ENCODE peak calls at places on chromosome 19, in ten cellular contexts. F is SJSA1; E is keratinocyte; X is pancreas; K is heart left ventricle; Q is mucosa of descending colon; W is tibial artery; H is CD4-positive, alpha-beta memory T cell; N is neuronal stem cell; S is A673. I is an unnamed sample.
A peak's percentile ranks its signal among the peaks of the same experiment; 100 is the strongest.

GRCh38 chr19:17195106-17195505 is 20.1 kb upstream of the USE1 start:
- DNase-seq in F (no peak), E (no peak), X (no peak), K (no peak), Q (no peak), W (no peak), H (no peak), N (no peak), S (no peak), I (no peak)

GRCh38 chr19:13077233-13077632 is 25.4 kb downstream of the LYL1 start:
- DNase-seq in F (no peak), E (no peak), X (no peak), K (no peak), Q (no peak), W (no peak), H (no peak), N (no peak), S (no peak), I (no peak)

GRCh38 chr19:2149980-2150793 is 1.2 kb downstream of the AP3D1 start:
- DNase-seq in F (no peak), E (no peak), X (peak; percentile 63), K (no peak), Q (peak; percentile 45), W (peak; percentile 31), H (peak; percentile 32), N (no peak), S (no peak), I (no peak)

GRCh38 chr19:40800339-40800996 is 1.5 kb downstream of the EGLN2 start:
- DNase-seq in F (no peak), E (no peak), X (no peak), K (no peak), Q (no peak), W (no peak), H (no peak), N (no peak), S (no peak), I (no peak)

GRCh38 chr19:40739030-40739839 is 11.0 kb downstream of the ACTMAP start:
- DNase-seq in F (no peak), E (no peak), X (no peak), K (no peak), Q (no peak), W (no peak), H (no peak), N (no peak), S (no peak), I (no peak)

GRCh38 chr19:12676384-12676792 is 5.3 kb downstream of the DHPS start:
- DNase-seq in F (peak; percentile 52), E (peak; percentile 57), X (peak; percentile 94), K (peak; percentile 84), Q (peak; percentile 92), W (peak; percentile 75), H (peak; percentile 73), N (peak; percentile 80), S (peak; percentile 85), I (peak; percentile 78)

GRCh38 chr19:46221981-46222610 is 7.4 kb upstream of the IGFL1 start:
- DNase-seq in F (peak; percentile 55), E (no peak), X (no peak), K (peak; percentile 58), Q (no peak), W (peak; percentile 30), H (no peak), N (no peak), S (peak; percentile 34), I (peak; percentile 63)

GRCh38 chr19:32971012-32971595 is 654 bp downstream of the CEP89 start:
- DNase-seq in F (no peak), E (no peak), X (no peak), K (no peak), Q (no peak), W (no peak), H (no peak), N (no peak), S (no peak), I (no peak)

GRCh38 chr19:853014-853553 is 981 bp downstream of the ELANE start:
- DNase-seq in F (no peak), E (no peak), X (no peak), K (peak; percentile 18), Q (no peak), W (no peak), H (no peak), N (no peak), S (no peak), I (no peak)

GRCh38 chr19:57377498-57378146 is 12.0 kb upstream of the ZNF548 start:
- DNase-seq in F (no peak), E (no peak), X (no peak), K (no peak), Q (no peak), W (no peak), H (no peak), N (no peak), S (no peak), I (no peak)

GRCh38 chr19:892243-892996 is 567 bp downstream of the MED16 start:
- DNase-seq in F (no peak), E (no peak), X (no peak), K (no peak), Q (no peak), W (no peak), H (no peak), N (no peak), S (peak; percentile 52), I (no peak)

GRCh38 chr19:24000656-24001055 is 86.0 kb downstream of the ZNF726 start:
- DNase-seq in F (no peak), E (no peak), X (no peak), K (no peak), Q (no peak), W (no peak), H (no peak), N (no peak), S (no peak), I (no peak)

DNA sequence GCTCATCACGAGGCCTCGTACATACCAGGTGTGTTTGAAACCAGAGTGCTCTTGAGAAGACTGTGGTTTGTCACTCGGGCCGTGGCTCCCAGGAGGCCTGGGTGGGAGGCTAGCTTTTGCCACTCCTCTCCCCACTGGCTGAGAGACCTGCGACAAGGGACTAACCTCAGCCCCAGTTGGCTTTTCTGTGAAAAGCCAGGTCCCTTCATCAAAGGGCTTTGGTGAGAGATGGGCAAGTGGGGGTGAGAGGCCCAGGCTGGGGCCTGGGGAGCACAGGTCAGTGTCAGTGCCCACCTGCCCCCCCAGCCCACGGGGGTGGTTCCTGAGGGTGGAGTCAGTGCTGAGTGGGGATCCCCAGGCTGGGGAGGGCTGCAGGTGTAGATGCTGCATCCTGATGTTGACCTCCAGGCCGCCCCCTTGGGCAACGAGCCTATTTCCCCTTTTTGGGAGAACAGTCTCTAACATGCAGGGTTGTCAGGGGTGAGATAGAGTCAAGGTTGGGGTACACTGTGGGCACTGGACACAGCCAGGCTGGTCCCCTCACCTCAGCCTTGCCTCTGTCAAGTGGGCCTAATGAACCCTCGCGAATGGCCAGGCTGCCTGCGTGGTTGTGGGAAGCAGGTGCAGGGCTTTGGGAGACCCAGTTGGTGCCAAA is 661 bp downstream of the KCNJ14 start:
- DNase-seq in F (no peak), E (no peak), X (no peak), K (peak; percentile 21), Q (no peak), W (no peak), H (no peak), N (no peak), S (no peak), I (no peak)
- H3K36me3 ChIP-seq in F (peaks cover 45% of the 10 kb centered on the region), E (peaks cover 36% of the 10 kb centered on the region), X (no peaks in the 10 kb centered on the region), K (peaks cover 17% of the 10 kb centered on the region), Q (no peaks in the 10 kb centered on the region), W (peaks cover 26% of the 10 kb centered on the region), H (peaks cover 25% of the 10 kb centered on the region), N (peaks cover 30% of the 10 kb centered on the region), S (peaks cover 47% of the 10 kb centered on the region), I (no peaks in the 10 kb centered on the region)

GRCh38 chr19:35140207-35140897 is 1.7 kb downstream of the FXYD1 start:
- DNase-seq in F (no peak), E (no peak), X (no peak), K (peak; percentile 35), Q (no peak), W (no peak), H (no peak), N (no peak), S (no peak), I (no peak)
- H3K4me1 ChIP-seq in F (no peaks in the 10 kb centered on the region), E (peaks cover 24% of the 10 kb centered on the region), X (peaks cover 5% of the 10 kb centered on the region), K (peaks cover 57% of the 10 kb centered on the region), Q (peaks cover 23% of the 10 kb centered on the region), W (peaks cover 60% of the 10 kb centered on the region), H (peaks cover 44% of the 10 kb centered on the region), N (peaks cover 33% of the 10 kb centered on the region), S (peaks cover 27% of the 10 kb centered on the region), I (no peaks in the 10 kb centered on the region)

GRCh38 chr19:3983936-3984583 is 1.2 kb downstream of the EEF2 start:
- DNase-seq in F (no peak), E (peak; percentile 48), X (peak; percentile 69), K (peak; percentile 32), Q (peak; percentile 60), W (no peak), H (no peak), N (no peak), S (peak; percentile 66), I (no peak)
- H3K36me3 ChIP-seq in F (peaks cover 62% of the 10 kb centered on the region), E (peaks cover 57% of the 10 kb centered on the region), X (peaks cover 28% of the 10 kb centered on the region), K (peaks cover 47% of the 10 kb centered on the region), Q (peaks cover 40% of the 10 kb centered on the region), W (peaks cover 52% of the 10 kb centered on the region), H (peaks cover 53% of the 10 kb centered on the region), N (peaks cover 53% of the 10 kb centered on the region), S (peaks cover 58% of the 10 kb centered on the region), I (no peaks in the 10 kb centered on the region)

GRCh38 chr19:14368011-14368513 is 13.2 kb upstream of the ADGRE5 start:
- DNase-seq in F (no peak), E (no peak), X (no peak), K (no peak), Q (no peak), W (no peak), H (peak; percentile 84), N (no peak), S (no peak), I (no peak)

GRCh38 chr19:14370169-14370998 is 10.9 kb upstream of the ADGRE5 start:
- DNase-seq in F (no peak), E (no peak), X (no peak), K (no peak), Q (no peak), W (no peak), H (peak; percentile 74), N (no peak), S (no peak), I (no peak)

GRCh38 chr19:14375055-14375581 is 6.1 kb upstream of the ADGRE5 start:
- DNase-seq in F (no peak), E (no peak), X (no peak), K (peak; percentile 52), Q (peak; percentile 52), W (no peak), H (peak; percentile 93), N (no peak), S (no peak), I (peak; percentile 56)

GRCh38 chr19:14369399-14370168 is 11.7 kb upstream of the ADGRE5 start:
- DNase-seq in F (no peak), E (no peak), X (no peak), K (no peak), Q (no peak), W (no peak), H (peak; percentile 82), N (no peak), S (no peak), I (peak; percentile 59)

DNA sequence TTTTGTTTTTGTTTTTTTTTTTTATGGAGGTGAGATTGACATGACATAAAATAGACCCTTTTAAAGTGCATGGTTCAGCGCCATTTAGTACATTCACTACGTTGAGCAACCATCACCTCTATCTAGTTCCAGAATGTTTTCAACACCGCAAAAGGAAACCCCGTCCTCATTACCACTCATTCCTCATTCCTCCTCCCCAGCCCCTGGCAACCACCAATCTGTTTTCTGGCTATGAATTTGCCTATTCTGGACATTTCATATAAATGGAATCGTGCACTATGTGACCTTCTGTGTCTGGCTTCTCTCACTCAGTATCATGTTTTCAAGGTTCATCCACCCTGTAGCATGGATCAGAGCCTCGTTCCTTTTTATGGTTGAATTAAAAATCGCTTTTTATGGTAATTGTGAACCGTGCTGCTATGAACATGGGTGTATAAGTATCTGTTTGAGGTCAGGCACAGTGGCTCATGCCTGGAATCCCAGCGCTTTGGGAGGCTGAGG is 9.9 kb upstream of the ADGRE5 start:
- DNase-seq in F (no peak), E (no peak), X (no peak), K (no peak), Q (no peak), W (no peak), H (no peak), N (no peak), S (no peak), I (peak; percentile 65)
- H3K4me1 ChIP-seq in F (no peaks in the 10 kb centered on the region), E (peaks cover 3% of the 10 kb centered on the region), X (no peaks in the 10 kb centered on the region), K (peaks cover 37% of the 10 kb centered on the region), Q (peaks cover 16% of the 10 kb centered on the region), W (peaks cover 48% of the 10 kb centered on the region), H (peaks cover 95% of the 10 kb centered on the region), N (peaks cover 16% of the 10 kb centered on the region), S (peaks cover 7% of the 10 kb centered on the region), I (peaks cover 9% of the 10 kb centered on the region)